ENCODE peak calls at places on chromosomes 3 and 15, in four cellular contexts. One of them, this sample, is unnamed. For H3K4me1, the result is how much of the 10 kb centered on the place peaks cover.

GRCh38 chr3:118817748-118818165 is 216.9 kb downstream of the IGSF11 start:
- DNase-seq in cardiac muscle cell: peak
- DNase-seq in heart left ventricle: no peak
- DNase-seq in tibial artery: no peak
- DNase-seq in this sample: peak

GRCh38 chr3:130276203-130276803 is 69.2 kb upstream of the COL6A5 start:
- DNase-seq in cardiac muscle cell: peak
- DNase-seq in heart left ventricle: no peak
- DNase-seq in tibial artery: no peak
- DNase-seq in this sample: no peak

GRCh38 chr15:71627604-71628003 is 182.8 kb upstream of the NR2E3 start:
- DNase-seq in cardiac muscle cell: no peak
- DNase-seq in heart left ventricle: no peak
- DNase-seq in tibial artery: no peak
- DNase-seq in this sample: no peak

GRCh38 chr3:88986834-88987233 is 120.6 kb upstream of the EPHA3 start:
- DNase-seq in heart left ventricle: no peak
- DNase-seq in tibial artery: no peak
- DNase-seq in cardiac muscle cell: peak
- DNase-seq in this sample: no peak

GRCh38 chr15:100372695-100373036 is 30.9 kb upstream of the ADAMTS17 start:
- DNase-seq in heart left ventricle: no peak
- DNase-seq in cardiac muscle cell: no peak
- DNase-seq in tibial artery: no peak
- DNase-seq in this sample: no peak

GRCh38 chr3:172675371-172676193 is 35.3 kb downstream of the NCEH1 start:
- DNase-seq in heart left ventricle: no peak
- DNase-seq in tibial artery: no peak
- DNase-seq in cardiac muscle cell: peak
- DNase-seq in this sample: no peak

GRCh38 chr15:65305776-65306175 is 1.3 kb downstream of the RNU5B-1 start:
- DNase-seq in cardiac muscle cell: no peak
- DNase-seq in tibial artery: no peak
- DNase-seq in heart left ventricle: no peak
- DNase-seq in this sample: no peak

GRCh38 chr15:87846746-87847145 is 409.8 kb downstream of the NTRK3 start:
- DNase-seq in tibial artery: no peak
- DNase-seq in heart left ventricle: no peak
- DNase-seq in cardiac muscle cell: peak
- DNase-seq in this sample: no peak

GRCh38 chr3:187292186-187292585 is 649 bp upstream of the MASP1 start:
- DNase-seq in cardiac muscle cell: no peak
- DNase-seq in tibial artery: no peak
- DNase-seq in heart left ventricle: no peak
- DNase-seq in this sample: peak

GRCh38 chr3:13702226-13702820 is 153.4 kb downstream of the FBLN2 start:
- DNase-seq in tibial artery: peak
- DNase-seq in heart left ventricle: no peak
- DNase-seq in cardiac muscle cell: no peak
- DNase-seq in this sample: no peak

DNA sequence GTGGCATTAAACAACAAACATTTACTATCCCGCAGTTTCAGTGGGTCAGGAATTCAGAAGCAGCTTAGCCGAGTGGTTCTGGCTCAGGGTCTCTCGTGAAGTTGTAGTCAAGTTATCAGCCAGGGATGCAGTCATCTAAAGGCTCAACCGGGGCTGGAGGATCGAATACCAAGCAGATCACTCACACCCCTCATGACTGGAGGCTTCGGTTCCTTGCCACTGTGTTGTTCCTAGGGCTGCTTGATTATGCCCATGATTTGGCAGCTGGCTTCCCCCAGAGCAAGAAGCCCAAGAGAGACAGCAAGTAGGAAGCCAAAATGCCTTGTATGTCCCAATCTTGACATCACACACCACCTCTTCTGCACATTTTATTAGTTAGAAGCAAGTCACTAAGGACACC is 33.9 kb upstream of the CDCP1 start:
- DNase-seq in tibial artery: no peak
- DNase-seq in heart left ventricle: no peak
- DNase-seq in cardiac muscle cell: peak
- DNase-seq in this sample: no peak
- H3K4me1 ChIP-seq in tibial artery: under half
- H3K4me1 ChIP-seq in heart left ventricle: under half
- H3K4me1 ChIP-seq in cardiac muscle cell: under half
- H3K4me1 ChIP-seq in this sample: under half

GRCh38 chr3:2150576-2150975 is 51.9 kb downstream of the CNTN4 start:
- DNase-seq in cardiac muscle cell: no peak
- DNase-seq in heart left ventricle: no peak
- DNase-seq in tibial artery: no peak
- DNase-seq in this sample: no peak
- H3K4me1 ChIP-seq in cardiac muscle cell: under half
- H3K4me1 ChIP-seq in heart left ventricle: under half
- H3K4me1 ChIP-seq in tibial artery: under half
- H3K4me1 ChIP-seq in this sample: under half

GRCh38 chr3:193354423-193354822 is 24.1 kb downstream of the ATP13A5 start:
- DNase-seq in tibial artery: no peak
- DNase-seq in cardiac muscle cell: no peak
- DNase-seq in heart left ventricle: no peak
- DNase-seq in this sample: no peak
- H3K4me1 ChIP-seq in tibial artery: under half
- H3K4me1 ChIP-seq in cardiac muscle cell: under half
- H3K4me1 ChIP-seq in heart left ventricle: under half
- H3K4me1 ChIP-seq in this sample: under half

GRCh38 chr3:182478369-182478768 is 314.9 kb upstream of the ATP11B start:
- DNase-seq in tibial artery: no peak
- DNase-seq in cardiac muscle cell: no peak
- DNase-seq in heart left ventricle: no peak
- DNase-seq in this sample: no peak
- H3K4me1 ChIP-seq in tibial artery: under half
- H3K4me1 ChIP-seq in cardiac muscle cell: under half
- H3K4me1 ChIP-seq in heart left ventricle: under half
- H3K4me1 ChIP-seq in this sample: under half

GRCh38 chr3:52056968-52057805 is 816 bp upstream of the DUSP7 start:
- DNase-seq in cardiac muscle cell: peak
- DNase-seq in heart left ventricle: peak
- DNase-seq in tibial artery: peak
- DNase-seq in this sample: peak
- H3K4me1 ChIP-seq in cardiac muscle cell: under half
- H3K4me1 ChIP-seq in heart left ventricle: under half
- H3K4me1 ChIP-seq in tibial artery: under half
- H3K4me1 ChIP-seq in this sample: under half